ENCODE peak calls at places on chromosomes 11 and 22, in ten cellular contexts. U is GM23248; P is MM.1S; N is breast epithelium; T is small intestine; K is psoas muscle; M is kidney; A is CD4-positive, CD25-positive, alpha-beta regulatory T cell; Z is neuronal stem cell; L is GM23338. E is an unnamed sample. For H3K4me1, the result is how much of the 10 kb centered on the place peaks cover.

GRCh38 chr22:50192056-50192824 is 6.5 kb downstream of the TRABD start:
- DNase-seq in T (no peak), L (no peak), A (no peak), U (peak), N (no peak), Z (no peak), P (no peak), M (peak), K (no peak), E (no peak)

GRCh38 chr22:27632451-27633295 is 168.9 kb downstream of the MN1 start:
- DNase-seq in P (no peak), K (no peak), Z (no peak), N (no peak), M (no peak), A (no peak), T (peak), U (no peak), L (no peak), E (no peak)

GRCh38 chr22:23062616-23063538 is 7.4 kb upstream of the GNAZ start:
- DNase-seq in U (no peak), P (no peak), M (peak), A (no peak), T (no peak), Z (no peak), N (peak), L (no peak), K (peak), E (no peak)

GRCh38 chr11:68145120-68145866 is 24.1 kb upstream of the CHKA start:
- DNase-seq in T (peak), K (no peak), P (no peak), U (no peak), M (no peak), Z (no peak), L (no peak), A (no peak), N (peak), E (no peak)

GRCh38 chr11:250740-251299 is 14.0 kb downstream of the PSMD13 start:
- DNase-seq in K (peak), T (peak), P (peak), N (no peak), A (peak), L (peak), Z (peak), U (peak), M (no peak), E (no peak)

GRCh38 chr22:35842519-35842913 is 124.8 kb downstream of the APOL5 start:
- DNase-seq in P (no peak), U (no peak), A (no peak), T (no peak), K (no peak), M (no peak), N (no peak), Z (no peak), L (no peak), E (no peak)

GRCh38 chr22:46002757-46003270 is 25.9 kb upstream of the WNT7B start:
- DNase-seq in M (peak), U (peak), T (no peak), N (no peak), Z (no peak), P (no peak), A (no peak), L (no peak), K (peak), E (no peak)

GRCh38 chr22:31537019-31537535 is 40.7 kb downstream of the SFI1 start:
- DNase-seq in M (no peak), U (no peak), A (no peak), T (no peak), N (no peak), P (no peak), K (no peak), L (no peak), Z (no peak), E (no peak)

GRCh38 chr22:17172172-17172833 is 13.2 kb upstream of the HDHD5 start:
- DNase-seq in L (peak), Z (no peak), U (no peak), K (peak), A (no peak), M (no peak), T (no peak), N (no peak), P (no peak), E (no peak)

GRCh38 chr22:43200031-43200430 is 13.1 kb upstream of the TTLL12 start:
- DNase-seq in N (no peak), A (no peak), L (no peak), K (peak), Z (no peak), M (peak), T (no peak), U (no peak), P (no peak), E (no peak)

GRCh38 chr22:35212020-35212419 is 45.3 kb upstream of the HMGXB4 start:
- DNase-seq in T (no peak), A (no peak), N (no peak), L (no peak), K (no peak), U (peak), P (no peak), Z (no peak), M (no peak), E (no peak)

GRCh38 chr11:119666061-119666460 is 62.9 kb downstream of the NECTIN1 start:
- DNase-seq in T (no peak), M (no peak), L (no peak), P (no peak), U (no peak), Z (no peak), A (no peak), N (no peak), K (no peak), E (no peak)

GRCh38 chr11:117058761-117059233 is 39.4 kb downstream of the SIK3 start:
- DNase-seq in L (peak), K (no peak), P (no peak), A (no peak), N (no peak), T (no peak), Z (peak), U (peak), M (no peak), E (no peak)

GRCh38 chr11:1299621-1300020 is 9.8 kb downstream of the TOLLIP start:
- DNase-seq in Z (no peak), P (no peak), U (no peak), M (peak), L (peak), T (no peak), K (no peak), N (peak), A (no peak), E (no peak)

GRCh38 chr11:84757711-84758110 is 869.4 kb downstream of the DLG2 start:
- DNase-seq in T (no peak), K (no peak), A (no peak), P (no peak), L (no peak), N (no peak), Z (no peak), M (no peak), U (no peak), E (no peak)

GRCh38 chr11:79026803-79027445 is 413.9 kb downstream of the TENM4 start:
- DNase-seq in U (peak), M (no peak), L (no peak), Z (no peak), A (no peak), T (no peak), K (no peak), P (peak), N (no peak), E (no peak)

GRCh38 chr11:22466809-22467208 is 128.6 kb downstream of the SLC17A6 start:
- DNase-seq in Z (no peak), T (no peak), N (peak), U (peak), A (no peak), M (no peak), K (peak), L (no peak), P (no peak), E (no peak)

GRCh38 chr11:61969838-61970452 is 2.5 kb upstream of the FTH1 start:
- DNase-seq in N (no peak), Z (no peak), K (no peak), L (no peak), M (no peak), T (no peak), U (peak), P (no peak), A (no peak), E (no peak)

GRCh38 chr11:62445314-62445740 is 26.5 kb downstream of the SCGB1A1 start:
- DNase-seq in K (no peak), U (peak), T (no peak), P (no peak), N (peak), L (no peak), A (no peak), Z (no peak), M (no peak), E (no peak)

GRCh38 chr11:2140411-2141400 is 1.5 kb upstream of the IGF2 start:
- DNase-seq in P (no peak), U (no peak), Z (no peak), K (peak), N (no peak), A (no peak), L (peak), M (peak), T (no peak), E (no peak)

GRCh38 chr11:35159111-35159510 is 20.1 kb downstream of the CD44 start:
- DNase-seq in P (no peak), M (no peak), A (no peak), K (no peak), Z (no peak), U (no peak), L (no peak), T (no peak), N (no peak), E (no peak)

GRCh38 chr11:35163209-35163608 is 24.2 kb downstream of the CD44 start:
- DNase-seq in A (no peak), M (no peak), L (no peak), K (no peak), Z (no peak), T (no peak), P (no peak), U (peak), N (no peak), E (no peak)

GRCh38 chr11:35160248-35160820 is 21.4 kb downstream of the CD44 start:
- DNase-seq in A (no peak), T (no peak), U (no peak), K (no peak), Z (no peak), N (no peak), L (no peak), P (no peak), M (no peak), E (no peak)

GRCh38 chr11:35162795-35163194 is 23.8 kb downstream of the CD44 start:
- DNase-seq in K (no peak), Z (no peak), L (no peak), P (no peak), M (no peak), N (no peak), U (peak), A (no peak), T (no peak), E (no peak)

DNA sequence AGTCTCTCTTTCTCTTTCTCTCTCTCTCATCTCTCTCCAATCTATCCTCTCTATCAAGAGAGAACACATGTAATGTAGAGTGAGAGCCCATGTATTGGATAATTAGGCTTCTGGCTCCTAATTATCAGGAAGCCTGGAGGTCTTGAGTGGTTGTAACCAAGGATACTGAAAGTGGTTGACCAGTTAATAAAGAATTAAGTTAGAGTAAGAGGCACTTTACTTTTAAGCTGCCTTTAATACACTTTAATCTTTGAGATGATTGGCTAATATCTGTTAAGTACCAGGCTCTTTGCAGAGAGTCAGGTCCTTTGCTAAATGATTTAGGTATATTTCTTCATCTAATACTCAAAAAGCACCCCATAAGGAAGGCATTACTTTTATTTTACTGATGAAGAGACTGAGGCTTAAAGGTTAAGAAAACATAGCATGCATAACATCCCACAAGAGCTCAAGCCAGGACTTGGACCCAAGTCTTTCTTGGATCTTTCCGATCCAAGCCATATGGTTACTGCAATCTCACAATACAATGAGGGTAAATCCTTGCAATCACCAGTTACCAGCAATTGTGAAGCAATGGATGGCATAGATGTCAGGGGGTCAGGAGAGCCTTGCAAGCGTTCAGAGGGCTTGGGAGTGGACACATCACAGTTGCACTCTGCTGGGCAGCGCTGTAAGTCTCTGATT is 22.1 kb downstream of the CD44 start:
- DNase-seq in N (no peak), Z (no peak), P (no peak), L (no peak), A (no peak), T (no peak), U (no peak), K (no peak), M (no peak), E (no peak)
- H3K4me1 ChIP-seq in N (under half), Z (under half), P (half or more), L (under half), A (half or more), T (under half), U (half or more), K (under half), M (under half), E (under half)

DNA sequence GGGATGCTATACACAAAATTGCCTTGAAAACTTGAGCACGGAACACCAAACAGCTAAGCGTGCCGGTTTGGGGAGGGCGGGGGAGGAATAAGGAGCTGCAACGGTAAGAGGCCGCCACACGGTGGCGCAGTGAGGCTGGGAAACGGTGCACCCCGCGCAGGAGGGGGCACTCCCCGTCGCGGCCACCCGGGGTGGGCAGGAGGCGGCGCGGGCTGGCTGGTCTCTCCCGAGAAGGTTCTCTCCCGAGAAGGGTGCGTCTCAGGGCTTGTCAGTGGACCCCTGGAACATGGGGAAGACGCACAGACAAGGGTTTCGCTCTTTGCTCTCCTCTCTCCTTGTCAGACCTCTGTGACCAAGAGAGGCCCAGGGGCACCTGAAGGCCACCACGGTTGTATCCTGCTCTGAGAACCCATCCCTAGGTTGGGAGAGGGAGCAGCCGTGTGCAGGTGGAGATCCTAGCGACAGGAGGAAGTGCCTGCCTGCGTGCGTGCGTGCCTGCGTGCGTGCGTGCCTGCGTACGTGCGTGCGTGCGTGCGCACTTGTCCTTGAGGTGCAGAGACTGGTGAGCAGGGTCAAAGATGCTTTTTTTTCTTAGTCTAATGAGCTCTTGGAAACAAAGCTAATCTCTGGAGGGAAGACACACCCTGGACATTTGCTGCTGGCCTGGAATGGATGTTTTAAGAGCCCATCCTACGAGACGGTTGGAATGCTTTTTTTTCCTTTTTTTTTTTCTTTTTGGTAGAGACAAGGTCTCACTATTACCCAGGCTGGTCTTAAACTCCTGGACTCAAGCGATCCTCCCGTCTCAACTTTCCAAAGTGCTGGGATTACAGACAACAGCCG is 18.1 kb upstream of the JAM3 start:
- DNase-seq in P (peak), K (peak), L (peak), Z (peak), U (peak), T (peak), A (peak), M (peak), N (peak), E (no peak)
- H3K4me3 ChIP-seq in P (no peak), K (peak), L (peak), Z (no peak), U (peak), T (no peak), A (no peak), M (peak), N (peak), E (no peak)

GRCh38 chr22:24518228-24518627 is 23.1 kb downstream of the UPB1 start:
- DNase-seq in T (no peak), Z (no peak), A (no peak), L (no peak), M (no peak), U (no peak), N (no peak), K (no peak), P (no peak), E (no peak)

GRCh38 chr22:24518774-24519485 is 23.8 kb downstream of the UPB1 start:
- DNase-seq in A (no peak), N (no peak), Z (no peak), U (no peak), P (no peak), L (no peak), M (no peak), T (no peak), K (peak), E (no peak)

GRCh38 chr22:24516301-24516737 is 21.2 kb downstream of the UPB1 start:
- DNase-seq in P (no peak), A (no peak), K (peak), N (no peak), L (peak), U (peak), T (no peak), M (no peak), Z (no peak), E (no peak)

GRCh38 chr22:24515025-24515338 is 19.9 kb downstream of the UPB1 start:
- DNase-seq in Z (no peak), N (no peak), M (no peak), U (no peak), L (no peak), K (peak), T (no peak), A (no peak), P (no peak), E (no peak)

DNA sequence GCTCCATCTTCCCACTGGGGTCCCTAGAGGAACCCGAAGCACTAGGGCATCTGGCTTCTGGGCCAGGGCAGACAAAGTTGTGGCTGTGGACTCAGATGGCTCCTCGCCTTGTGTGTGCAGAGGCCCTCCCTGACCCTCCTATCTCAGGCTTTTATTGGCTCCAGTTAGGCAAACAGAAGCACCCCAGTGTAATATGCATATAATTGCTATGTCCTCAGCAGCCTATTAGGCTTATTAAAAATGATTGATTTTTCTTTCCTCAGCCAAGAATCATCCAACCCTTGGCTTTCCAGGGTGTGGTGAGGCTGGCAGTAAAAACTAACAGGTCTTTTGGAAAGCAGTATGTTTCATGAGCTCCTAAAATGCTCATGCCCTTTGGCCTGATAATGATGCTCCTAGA is 22.3 kb downstream of the UPB1 start:
- DNase-seq in Z (no peak), K (no peak), A (no peak), L (no peak), P (no peak), N (no peak), M (no peak), T (peak), U (no peak), E (no peak)
- H3K4me1 ChIP-seq in Z (under half), K (under half), A (under half), L (under half), P (under half), N (under half), M (under half), T (under half), U (under half), E (under half)

GRCh38 chr11:45662665-45663485 is 2.5 kb downstream of the CHST1 start:
- DNase-seq in P (peak), T (no peak), Z (no peak), U (peak), L (peak), A (no peak), M (peak), N (no peak), K (no peak), E (no peak)

GRCh38 chr11:45664376-45665205 is 831 bp downstream of the CHST1 start:
- DNase-seq in T (no peak), N (no peak), K (no peak), M (peak), A (no peak), Z (no peak), L (peak), U (no peak), P (no peak), E (no peak)

GRCh38 chr11:45662096-45662664 is 3.2 kb downstream of the CHST1 start:
- DNase-seq in N (no peak), K (no peak), T (no peak), Z (no peak), L (no peak), U (no peak), M (peak), P (no peak), A (no peak), E (no peak)

GRCh38 chr11:45665206-45665932 is at the start of gene CHST1:
- DNase-seq in N (no peak), T (peak), Z (no peak), P (peak), A (no peak), U (peak), K (peak), L (peak), M (peak), E (no peak)

DNA sequence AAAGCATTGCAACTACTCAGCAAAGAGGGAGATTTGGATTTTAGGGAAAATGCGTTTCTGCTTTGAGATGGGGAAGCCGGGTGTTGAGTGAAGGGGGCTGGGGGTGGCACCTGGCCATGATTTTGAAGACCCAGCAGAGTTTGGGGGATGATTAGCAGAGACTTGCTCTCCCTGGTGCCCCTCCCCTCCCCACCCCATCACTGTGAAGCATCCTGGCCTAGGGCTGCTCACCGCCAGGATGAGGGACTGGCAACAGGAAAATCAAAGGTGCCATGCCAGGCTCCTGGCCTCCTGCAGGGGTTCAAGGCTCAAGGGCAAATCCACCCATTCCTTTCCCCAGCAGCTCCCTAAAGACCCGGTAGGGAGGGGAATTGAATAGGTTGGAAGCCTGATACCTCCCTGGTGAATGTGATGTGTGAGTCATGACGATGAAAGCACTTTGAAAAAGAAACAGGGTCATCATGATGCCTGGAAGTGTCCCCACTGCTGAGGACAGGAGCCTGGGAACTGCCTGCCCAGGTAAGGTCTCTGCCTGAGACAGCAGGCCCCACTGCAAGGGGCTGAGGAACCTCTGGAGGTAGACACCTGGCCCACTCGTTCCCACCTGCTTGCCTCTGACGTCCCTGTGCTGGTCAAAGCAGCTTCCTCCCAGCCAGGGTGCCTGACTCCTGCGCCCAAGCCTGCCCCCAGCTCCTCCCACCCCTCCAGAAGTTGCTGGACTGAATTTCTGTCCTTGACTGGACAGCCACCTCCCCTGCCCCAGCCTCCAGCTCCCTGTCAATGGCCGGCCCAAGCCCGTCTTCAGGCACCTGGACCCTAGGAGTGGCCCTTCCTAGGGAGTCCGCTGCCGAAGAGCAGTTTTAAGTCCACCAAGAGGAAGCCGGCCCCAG is 1.7 kb downstream of the CHST1 start:
- DNase-seq in A (no peak), T (no peak), Z (no peak), L (no peak), N (no peak), P (no peak), K (no peak), U (peak), M (peak), E (no peak)
- H3K4me3 ChIP-seq in A (no peak), T (no peak), Z (peak), L (peak), N (peak), P (no peak), K (peak), U (no peak), M (no peak), E (peak)